ENCODE peak calls at places on chromosomes 6 and 20, in eight cellular contexts. F is right cardiac atrium, W is H1, H is ascending aorta, I is uterus, U is AG04450, T is lower lobe of right lung, A is breast epithelium. Q is an unnamed sample. For H3K9me3, the result is how much of the 10 kb centered on the place peaks cover.

GRCh38 chr6:89042664-89043063 is 37.9 kb upstream of the PNRC1 start:
- DNase-seq in F (no peak), W (no peak), H (no peak), I (no peak), U (no peak), T (no peak), A (no peak), Q (no peak)

GRCh38 chr20:20562507-20562906 is 149.9 kb downstream of the RALGAPA2 start:
- DNase-seq in F (no peak), W (no peak), H (no peak), I (no peak), U (no peak), T (no peak), A (no peak), Q (no peak)

GRCh38 chr6:103405321-103405720 is 1454.4 kb downstream of the HACE1 start:
- DNase-seq in F (no peak), W (no peak), H (no peak), I (no peak), U (no peak), T (no peak), A (no peak), Q (no peak)

GRCh38 chr6:99426454-99426762 is 1.3 kb upstream of the PNISR start:
- DNase-seq in F (no peak), W (no peak), H (no peak), I (no peak), U (no peak), T (no peak), A (no peak), Q (no peak)

GRCh38 chr20:21325296-21325695 is 22.2 kb downstream of the XRN2 start:
- DNase-seq in F (no peak), W (no peak), H (no peak), I (no peak), U (no peak), T (no peak), A (no peak), Q (no peak)

GRCh38 chr6:43973351-43973750 is 153.9 kb downstream of the MRPL14 start:
- DNase-seq in F (no peak), W (no peak), H (no peak), I (no peak), U (no peak), T (no peak), A (peak), Q (no peak)

GRCh38 chr6:157152544-157152943 is 170.8 kb downstream of the TMEM242 start:
- DNase-seq in F (no peak), W (no peak), H (no peak), I (no peak), U (no peak), T (no peak), A (no peak), Q (no peak)

GRCh38 chr6:31365864-31366263 is 8.9 kb upstream of the HLA-B start:
- DNase-seq in F (no peak), W (no peak), H (no peak), I (no peak), U (no peak), T (no peak), A (no peak), Q (no peak)

GRCh38 chr20:64090165-64090564 is 6.0 kb upstream of the LKAAEAR1 start:
- DNase-seq in F (no peak), W (no peak), H (no peak), I (no peak), U (no peak), T (no peak), A (no peak), Q (no peak)

GRCh38 chr6:49202923-49203322 is 260.1 kb downstream of the MMUT start:
- DNase-seq in F (no peak), W (no peak), H (no peak), I (no peak), U (no peak), T (no peak), A (no peak), Q (no peak)

GRCh38 chr6:107460074-107460631 is 789 bp upstream of the PDSS2 start:
- DNase-seq in F (no peak), W (no peak), H (no peak), I (no peak), U (no peak), T (no peak), A (no peak), Q (no peak)

GRCh38 chr20:25197173-25197869 is 1.8 kb downstream of the ENTPD6 start:
- DNase-seq in F (no peak), W (no peak), H (no peak), I (no peak), U (no peak), T (no peak), A (no peak), Q (no peak)

GRCh38 chr6:113122060-113122459 is 735.1 kb upstream of the MARCKS start:
- DNase-seq in F (peak), W (peak), H (no peak), I (no peak), U (no peak), T (no peak), A (no peak), Q (no peak)

GRCh38 chr6:131954775-131955107 is 3.6 kb upstream of the CCN2 start:
- DNase-seq in F (peak), W (no peak), H (no peak), I (peak), U (peak), T (peak), A (peak), Q (no peak)

GRCh38 chr20:45775411-45775810 is 16.3 kb downstream of the WFDC3 start:
- DNase-seq in F (no peak), W (no peak), H (no peak), I (no peak), U (no peak), T (no peak), A (no peak), Q (no peak)

GRCh38 chr6:111805511-111806181 is 67.6 kb downstream of the FYN start:
- DNase-seq in F (no peak), W (no peak), H (no peak), I (no peak), U (no peak), T (no peak), A (no peak), Q (no peak)

GRCh38 chr20:4835244-4836177 is 113.8 kb downstream of the PRND start:
- DNase-seq in F (peak), W (no peak), H (no peak), I (peak), U (no peak), T (peak), A (no peak), Q (peak)

GRCh38 chr6:15423286-15423957 is 177.6 kb downstream of the JARID2 start:
- DNase-seq in F (no peak), W (no peak), H (no peak), I (no peak), U (no peak), T (no peak), A (no peak), Q (no peak)

GRCh38 chr6:80541186-80541585 is 434.7 kb downstream of the BCKDHB start:
- DNase-seq in F (no peak), W (no peak), H (no peak), I (no peak), U (no peak), T (no peak), A (no peak), Q (no peak)

GRCh38 chr6:98769546-98769945 is 64.8 kb upstream of the POU3F2 start:
- DNase-seq in F (no peak), W (no peak), H (no peak), I (no peak), U (no peak), T (no peak), A (no peak), Q (no peak)

GRCh38 chr6:116447496-116448011 is 13.6 kb upstream of the CALHM6 start:
- DNase-seq in F (peak), W (no peak), H (no peak), I (no peak), U (peak), T (no peak), A (no peak), Q (no peak)

GRCh38 chr6:88760091-88760490 is 203.3 kb downstream of the RNGTT start:
- DNase-seq in F (no peak), W (no peak), H (no peak), I (no peak), U (no peak), T (no peak), A (no peak), Q (no peak)

GRCh38 chr6:75124085-75124484 is 81.8 kb downstream of the COL12A1 start:
- DNase-seq in F (no peak), W (no peak), H (no peak), I (no peak), U (no peak), T (no peak), A (no peak), Q (no peak)

GRCh38 chr20:34751453-34751852 is 47.3 kb downstream of the TP53INP2 start:
- DNase-seq in F (no peak), W (no peak), H (no peak), I (no peak), U (no peak), T (no peak), A (no peak), Q (no peak)

DNA sequence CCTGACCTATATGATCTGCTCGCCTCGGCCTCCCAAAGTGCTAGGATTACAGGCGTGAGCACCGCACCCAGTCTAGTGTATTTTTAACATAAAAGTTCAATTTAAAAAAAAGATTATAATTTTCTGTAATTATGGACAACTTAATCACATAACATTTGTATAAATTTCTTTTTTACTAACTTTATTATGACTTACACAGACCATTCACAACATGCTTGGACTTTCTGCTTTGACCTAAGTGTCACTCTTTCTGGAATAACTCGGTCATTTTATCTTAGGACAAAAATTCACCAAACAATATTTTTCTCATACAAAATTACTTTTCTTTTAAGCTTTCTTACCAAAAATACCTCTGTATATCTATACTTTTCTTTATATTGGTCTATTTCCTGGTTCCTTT is 15.4 kb upstream of the IL22RA2 start:
- DNase-seq in F (no peak), W (no peak), H (no peak), I (no peak), U (no peak), T (no peak), A (no peak), Q (no peak)
- H3K9me3 ChIP-seq in F (under half), W (half or more), H (under half), I (under half), U (under half), T (under half), A (under half), Q (under half)

DNA sequence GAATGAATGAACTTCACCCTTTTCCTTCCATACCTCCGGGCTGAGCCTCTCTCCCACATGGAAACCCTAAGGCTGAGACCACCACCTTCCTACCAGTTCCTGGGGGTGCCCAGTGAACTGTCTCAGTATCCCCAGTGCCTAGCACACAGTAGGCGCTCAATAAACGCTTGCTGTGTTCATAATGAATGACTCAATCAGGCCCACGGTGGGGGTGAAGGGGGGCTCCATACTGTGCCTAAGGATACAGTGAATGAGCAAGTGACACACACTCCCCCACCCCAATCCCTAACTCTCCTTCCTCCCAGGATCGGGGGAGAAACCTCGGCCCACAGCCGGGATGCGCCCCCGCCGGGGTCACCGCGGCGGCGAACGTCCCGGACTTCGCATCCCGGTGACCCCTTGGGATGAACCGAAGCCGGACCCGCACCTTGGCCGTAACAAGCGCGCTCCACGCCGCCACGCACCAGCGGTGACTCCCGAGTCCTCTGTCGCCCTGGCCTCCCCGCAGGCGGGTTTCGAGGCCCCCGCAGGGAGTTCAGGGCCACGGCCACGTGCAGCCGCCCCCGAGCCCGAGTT is 592 bp downstream of the KCNG1 start:
- DNase-seq in F (no peak), W (no peak), H (no peak), I (no peak), U (no peak), T (no peak), A (no peak), Q (no peak)
- H3K27ac ChIP-seq in F (no peak), W (no peak), H (no peak), I (peak), U (peak), T (no peak), A (peak), Q (no peak)

DNA sequence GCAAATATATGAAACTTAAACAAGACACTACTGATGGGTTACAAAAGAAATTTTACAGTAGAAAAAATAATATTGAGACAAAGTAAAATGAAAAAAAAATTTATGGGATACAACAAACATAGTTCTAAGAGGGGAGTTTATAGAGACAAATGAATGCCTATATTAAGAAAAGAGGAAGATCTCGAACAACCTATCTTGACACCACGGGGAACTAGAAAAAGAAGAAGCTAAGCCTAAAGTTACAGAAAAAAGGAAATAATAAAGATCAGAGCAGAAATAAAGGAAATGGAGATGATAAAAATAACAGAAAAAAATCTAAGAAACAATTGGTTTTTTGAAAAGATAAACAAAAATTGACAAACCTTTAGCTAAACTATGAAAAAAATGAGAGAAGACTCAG is 9.1 kb upstream of the ECHDC1 start:
- DNase-seq in F (no peak), W (no peak), H (no peak), I (no peak), U (no peak), T (no peak), A (no peak), Q (no peak)
- H3K9me3 ChIP-seq in F (under half), W (under half), H (under half), I (under half), U (under half), T (under half), A (under half), Q (under half)

DNA sequence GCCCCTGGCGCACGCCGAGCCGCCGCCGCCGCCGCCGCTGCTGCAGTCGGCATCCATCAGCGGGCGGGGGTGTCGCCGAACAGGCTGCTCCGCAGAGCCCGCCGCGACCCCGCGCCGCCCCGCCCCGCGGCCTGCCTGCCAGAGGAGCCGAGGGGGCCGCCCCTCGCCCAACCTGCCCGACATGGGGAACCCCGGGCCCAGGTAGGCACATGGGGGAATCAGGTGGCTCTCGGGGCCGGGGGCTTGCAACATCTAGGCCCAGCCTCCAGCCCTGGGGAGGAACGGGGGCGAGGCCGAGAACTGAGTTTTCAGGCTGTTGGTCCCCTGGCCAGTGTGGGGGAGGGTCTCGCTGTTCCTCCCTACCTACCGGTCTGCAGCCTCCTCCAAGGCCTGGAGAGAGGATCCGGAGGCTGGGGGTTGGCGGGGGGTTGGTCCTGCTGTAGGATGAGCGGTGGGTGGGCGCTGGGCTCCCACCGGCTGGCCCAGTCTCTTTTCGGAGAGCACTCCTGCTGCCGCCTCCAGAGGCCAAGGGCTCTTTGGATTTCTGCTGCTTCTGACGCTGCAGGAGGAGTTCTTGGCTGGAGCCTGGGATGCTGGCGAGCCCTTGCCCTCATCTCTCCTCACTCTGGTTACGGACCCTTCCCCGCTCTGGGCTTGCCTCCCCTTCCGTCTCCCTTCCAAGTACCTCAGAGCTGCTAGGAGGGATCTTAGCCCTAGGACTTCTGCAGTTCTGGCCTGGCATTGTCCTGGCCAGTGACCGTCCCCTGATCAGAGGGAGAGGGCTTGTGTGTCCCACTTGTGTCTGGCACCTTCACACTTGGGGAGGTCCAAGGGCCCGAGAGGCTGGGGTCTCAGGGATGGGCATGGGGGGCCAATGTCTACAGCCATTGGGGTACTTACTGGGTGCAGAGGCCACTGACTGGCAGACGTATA is at the start of gene EPB41L1:
- DNase-seq in F (peak), W (no peak), H (no peak), I (no peak), U (no peak), T (peak), A (no peak), Q (peak)
- H3K27ac ChIP-seq in F (peak), W (no peak), H (peak), I (peak), U (no peak), T (peak), A (peak), Q (peak)

GRCh38 chr6:149383371-149383770 is 16.7 kb upstream of the SUMO4 start:
- DNase-seq in F (no peak), W (no peak), H (no peak), I (no peak), U (no peak), T (no peak), A (no peak), Q (no peak)

GRCh38 chr6:149387787-149388512 is 12.1 kb upstream of the SUMO4 start:
- DNase-seq in F (no peak), W (no peak), H (no peak), I (no peak), U (no peak), T (no peak), A (no peak), Q (no peak)

GRCh38 chr6:149380523-149380922 is 19.5 kb upstream of the SUMO4 start:
- DNase-seq in F (no peak), W (no peak), H (no peak), I (no peak), U (no peak), T (no peak), A (no peak), Q (no peak)

GRCh38 chr6:149385998-149386646 is 13.9 kb upstream of the SUMO4 start:
- DNase-seq in F (no peak), W (no peak), H (no peak), I (no peak), U (no peak), T (no peak), A (no peak), Q (no peak)

DNA sequence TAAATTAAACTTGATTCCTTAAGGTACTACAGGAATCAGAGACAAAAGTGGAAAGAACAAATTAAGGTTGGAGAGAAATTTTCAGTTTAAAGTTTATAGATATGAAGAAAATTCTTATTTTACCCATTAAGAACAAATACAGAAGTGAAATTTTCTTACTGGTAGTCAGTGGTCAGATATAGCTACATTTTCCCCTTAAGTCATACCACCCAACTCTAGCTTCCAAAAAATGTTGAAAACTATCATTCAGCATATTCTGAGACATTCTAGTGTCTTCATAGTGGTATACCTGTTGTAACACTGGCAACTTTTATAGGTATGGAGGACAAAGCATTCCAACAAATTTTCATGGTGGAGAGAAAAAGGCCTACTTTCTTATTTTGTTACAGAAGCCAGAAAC is 15.6 kb upstream of the SUMO4 start:
- DNase-seq in F (no peak), W (no peak), H (no peak), I (no peak), U (no peak), T (no peak), A (no peak), Q (no peak)
- H3K9me3 ChIP-seq in F (under half), W (under half), H (under half), I (under half), U (under half), T (under half), A (under half), Q (under half)

GRCh38 chr20:40990542-40991120 is 38.0 kb upstream of the TOP1 start:
- DNase-seq in F (peak), W (peak), H (no peak), I (peak), U (peak), T (peak), A (peak), Q (peak)
- H3K27ac ChIP-seq in F (no peak), W (no peak), H (no peak), I (no peak), U (no peak), T (peak), A (no peak), Q (no peak)

GRCh38 chr20:29876911-29877285 is 1380.6 kb upstream of the DEFB115 start:
- DNase-seq in F (peak), W (no peak), H (no peak), I (no peak), U (no peak), T (peak), A (peak), Q (no peak)

GRCh38 chr20:29878281-29878741 is 1379.2 kb upstream of the DEFB115 start:
- DNase-seq in F (peak), W (no peak), H (no peak), I (no peak), U (no peak), T (peak), A (peak), Q (peak)

GRCh38 chr20:29873946-29874345 is 1383.5 kb upstream of the DEFB115 start:
- DNase-seq in F (peak), W (peak), H (no peak), I (no peak), U (no peak), T (peak), A (peak), Q (peak)

GRCh38 chr20:29874476-29875202 is 1382.8 kb upstream of the DEFB115 start:
- DNase-seq in F (no peak), W (no peak), H (no peak), I (no peak), U (no peak), T (no peak), A (peak), Q (no peak)

GRCh38 chr20:29878777-29879442 is 1378.6 kb upstream of the DEFB115 start:
- DNase-seq in F (peak), W (no peak), H (no peak), I (no peak), U (no peak), T (peak), A (peak), Q (peak)
- H3K9me3 ChIP-seq in F (under half), W (half or more), H (under half), I (under half), U (half or more), T (under half), A (half or more), Q (under half)

GRCh38 chr20:10511507-10512231 is 76.6 kb downstream of the SLX4IP start:
- DNase-seq in F (peak), W (no peak), H (peak), I (peak), U (peak), T (peak), A (peak), Q (peak)

GRCh38 chr20:10509411-10509810 is 74.3 kb downstream of the SLX4IP start:
- DNase-seq in F (no peak), W (no peak), H (no peak), I (no peak), U (no peak), T (no peak), A (no peak), Q (no peak)

GRCh38 chr20:10513091-10513490 is 78.0 kb downstream of the SLX4IP start:
- DNase-seq in F (no peak), W (no peak), H (no peak), I (no peak), U (no peak), T (no peak), A (no peak), Q (no peak)

GRCh38 chr20:10510216-10510615 is 75.1 kb downstream of the SLX4IP start:
- DNase-seq in F (no peak), W (no peak), H (no peak), I (no peak), U (no peak), T (no peak), A (no peak), Q (no peak)

GRCh38 chr20:10511166-10511506 is 76.0 kb downstream of the SLX4IP start:
- DNase-seq in F (no peak), W (no peak), H (no peak), I (no peak), U (no peak), T (no peak), A (no peak), Q (no peak)
- H3K27ac ChIP-seq in F (peak), W (no peak), H (peak), I (peak), U (peak), T (no peak), A (peak), Q (peak)